ENCODE peak calls at places on chromosomes 13 and 19, in seven cellular contexts. One of them, this sample, is unnamed.

GRCh38 chr13:27161980-27162379 is 9.6 kb downstream of the USP12 start:
- DNase-seq in AG09319: no peak
- DNase-seq in foreskin keratinocyte: no peak
- DNase-seq in NCI-H1092: no peak
- DNase-seq in prostate gland: no peak
- DNase-seq in NCI-H1417: no peak
- DNase-seq in NCI-H2171 treated with DMSO at 0.1 percent for 48 hours: no peak
- DNase-seq in this sample: no peak

GRCh38 chr19:13093407-13094284 is 9.0 kb downstream of the LYL1 start:
- DNase-seq in foreskin keratinocyte: peak
- DNase-seq in NCI-H1092: peak
- DNase-seq in AG09319: peak
- DNase-seq in prostate gland: peak
- DNase-seq in NCI-H2171 treated with DMSO at 0.1 percent for 48 hours: peak
- DNase-seq in NCI-H1417: peak
- DNase-seq in this sample: peak

GRCh38 chr13:95146486-95146885 is 154.8 kb downstream of the ABCC4 start:
- DNase-seq in NCI-H1092: no peak
- DNase-seq in NCI-H1417: no peak
- DNase-seq in foreskin keratinocyte: no peak
- DNase-seq in NCI-H2171 treated with DMSO at 0.1 percent for 48 hours: no peak
- DNase-seq in AG09319: no peak
- DNase-seq in prostate gland: no peak
- DNase-seq in this sample: no peak

GRCh38 chr19:33472696-33473624 is 48.6 kb downstream of the PEPD start:
- DNase-seq in NCI-H1092: no peak
- DNase-seq in NCI-H2171 treated with DMSO at 0.1 percent for 48 hours: peak
- DNase-seq in prostate gland: no peak
- DNase-seq in AG09319: peak
- DNase-seq in NCI-H1417: peak
- DNase-seq in foreskin keratinocyte: peak
- DNase-seq in this sample: no peak

GRCh38 chr13:33129094-33129832 is 113.0 kb downstream of the KL start:
- DNase-seq in AG09319: no peak
- DNase-seq in NCI-H1092: no peak
- DNase-seq in prostate gland: no peak
- DNase-seq in foreskin keratinocyte: no peak
- DNase-seq in NCI-H2171 treated with DMSO at 0.1 percent for 48 hours: no peak
- DNase-seq in NCI-H1417: no peak
- DNase-seq in this sample: no peak

GRCh38 chr13:23384111-23384510 is 49.4 kb downstream of the SACS start:
- DNase-seq in foreskin keratinocyte: peak
- DNase-seq in NCI-H2171 treated with DMSO at 0.1 percent for 48 hours: no peak
- DNase-seq in prostate gland: no peak
- DNase-seq in NCI-H1092: no peak
- DNase-seq in NCI-H1417: no peak
- DNase-seq in AG09319: no peak
- DNase-seq in this sample: no peak

GRCh38 chr19:57888494-57889231 is at the start of gene ZNF814:
- DNase-seq in AG09319: peak
- DNase-seq in NCI-H2171 treated with DMSO at 0.1 percent for 48 hours: no peak
- DNase-seq in foreskin keratinocyte: peak
- DNase-seq in NCI-H1092: no peak
- DNase-seq in prostate gland: peak
- DNase-seq in NCI-H1417: no peak
- DNase-seq in this sample: peak

GRCh38 chr19:2333027-2333806 is 4.7 kb downstream of the SPPL2B start:
- DNase-seq in NCI-H2171 treated with DMSO at 0.1 percent for 48 hours: peak
- DNase-seq in AG09319: no peak
- DNase-seq in NCI-H1092: peak
- DNase-seq in NCI-H1417: peak
- DNase-seq in foreskin keratinocyte: no peak
- DNase-seq in prostate gland: no peak
- DNase-seq in this sample: no peak

GRCh38 chr19:30895946-30896345 is 453.3 kb downstream of the TSHZ3 start:
- DNase-seq in NCI-H2171 treated with DMSO at 0.1 percent for 48 hours: no peak
- DNase-seq in prostate gland: no peak
- DNase-seq in foreskin keratinocyte: no peak
- DNase-seq in NCI-H1417: no peak
- DNase-seq in AG09319: no peak
- DNase-seq in NCI-H1092: no peak
- DNase-seq in this sample: no peak

GRCh38 chr19:39878398-39878797 is 32.2 kb upstream of the FBL start:
- DNase-seq in prostate gland: no peak
- DNase-seq in AG09319: no peak
- DNase-seq in foreskin keratinocyte: no peak
- DNase-seq in NCI-H1092: no peak
- DNase-seq in NCI-H1417: no peak
- DNase-seq in NCI-H2171 treated with DMSO at 0.1 percent for 48 hours: no peak
- DNase-seq in this sample: no peak

GRCh38 chr19:4662020-4662695 is 8.0 kb downstream of the MYDGF start:
- DNase-seq in NCI-H1092: no peak
- DNase-seq in NCI-H1417: no peak
- DNase-seq in prostate gland: no peak
- DNase-seq in foreskin keratinocyte: no peak
- DNase-seq in NCI-H2171 treated with DMSO at 0.1 percent for 48 hours: no peak
- DNase-seq in AG09319: no peak
- DNase-seq in this sample: no peak

GRCh38 chr19:14437578-14438140 is 4.6 kb downstream of the PKN1 start:
- DNase-seq in foreskin keratinocyte: no peak
- DNase-seq in NCI-H2171 treated with DMSO at 0.1 percent for 48 hours: no peak
- DNase-seq in prostate gland: no peak
- DNase-seq in NCI-H1417: no peak
- DNase-seq in NCI-H1092: no peak
- DNase-seq in AG09319: no peak
- DNase-seq in this sample: no peak

GRCh38 chr19:18501832-18502231 is 20.0 kb downstream of the ELL start:
- DNase-seq in foreskin keratinocyte: no peak
- DNase-seq in NCI-H2171 treated with DMSO at 0.1 percent for 48 hours: no peak
- DNase-seq in AG09319: no peak
- DNase-seq in NCI-H1092: no peak
- DNase-seq in prostate gland: no peak
- DNase-seq in NCI-H1417: no peak
- DNase-seq in this sample: no peak

GRCh38 chr13:66407159-66407558 is 823.0 kb downstream of the PCDH9 start:
- DNase-seq in AG09319: no peak
- DNase-seq in prostate gland: no peak
- DNase-seq in NCI-H1417: no peak
- DNase-seq in foreskin keratinocyte: no peak
- DNase-seq in NCI-H2171 treated with DMSO at 0.1 percent for 48 hours: no peak
- DNase-seq in NCI-H1092: no peak
- DNase-seq in this sample: no peak

GRCh38 chr19:49136771-49137171 is 17.4 kb downstream of the PPFIA3 start:
- DNase-seq in NCI-H2171 treated with DMSO at 0.1 percent for 48 hours: no peak
- DNase-seq in foreskin keratinocyte: no peak
- DNase-seq in NCI-H1417: no peak
- DNase-seq in prostate gland: no peak
- DNase-seq in NCI-H1092: no peak
- DNase-seq in AG09319: no peak
- DNase-seq in this sample: no peak

GRCh38 chr19:16569609-16570320 is 2.5 kb downstream of the SLC35E1 start:
- DNase-seq in NCI-H1417: no peak
- DNase-seq in prostate gland: peak
- DNase-seq in AG09319: no peak
- DNase-seq in NCI-H1092: no peak
- DNase-seq in foreskin keratinocyte: no peak
- DNase-seq in NCI-H2171 treated with DMSO at 0.1 percent for 48 hours: no peak
- DNase-seq in this sample: no peak

This sample was measured in OCI-M1.